ENCODE peak calls at places on chromosomes 1 and 21, in five cellular contexts. J is PC-3, A is keratinocyte, O is left lung, M is endodermal cell. K is an unnamed sample.

GRCh38 chr1:24275510-24275909 is 43.6 kb upstream of the GRHL3 start:
- DNase-seq in J (peak; percentile 64), A (no peak), O (no peak), M (no peak), K (no peak)

GRCh38 chr21:25558123-25558522 is 49.2 kb downstream of the MRPL39 start:
- DNase-seq in J (no peak), A (no peak), O (no peak), M (no peak), K (no peak)

GRCh38 chr1:3919706-3920105 is 19.6 kb upstream of the C1orf174 start:
- DNase-seq in J (no peak), A (no peak), O (peak; percentile 29), M (no peak), K (peak; percentile 37)

GRCh38 chr1:153608742-153609584 is 4.0 kb downstream of the S100A16 start:
- DNase-seq in J (peak; percentile 99), A (no peak), O (peak; percentile 89), M (peak; percentile 94), K (peak; percentile 96)

GRCh38 chr1:241924080-241924808 is 33.3 kb upstream of the BECN2 start:
- DNase-seq in J (no peak), A (no peak), O (no peak), M (no peak), K (no peak)

GRCh38 chr1:63922848-63923247 is 149.0 kb downstream of the ROR1 start:
- DNase-seq in J (no peak), A (no peak), O (no peak), M (no peak), K (no peak)

GRCh38 chr1:227939791-227940771 is 7.7 kb downstream of the WNT9A start:
- DNase-seq in J (no peak), A (no peak), O (peak; percentile 65), M (peak; percentile 35), K (peak; percentile 14)

GRCh38 chr1:34113887-34114286 is 51.1 kb downstream of the CSMD2 start:
- DNase-seq in J (peak; percentile 45), A (no peak), O (no peak), M (peak; percentile 70), K (no peak)

GRCh38 chr1:40648928-40649591 is 16.4 kb downstream of the RIMS3 start:
- DNase-seq in J (no peak), A (no peak), O (no peak), M (no peak), K (no peak)

GRCh38 chr1:39158330-39159086 is 46.0 kb upstream of the MACF1 start:
- DNase-seq in J (peak; percentile 91), A (no peak), O (no peak), M (peak; percentile 85), K (no peak)
- H3K4me1 ChIP-seq in J (peaks cover 65% of the 10 kb centered on the region), A (peaks cover 57% of the 10 kb centered on the region), O (peaks cover 48% of the 10 kb centered on the region), M (peaks cover 34% of the 10 kb centered on the region), K (peaks cover 59% of the 10 kb centered on the region)

GRCh38 chr1:53473463-53473862 is 14.3 kb downstream of the DMRTB1 start:
- DNase-seq in J (peak; percentile 14), A (no peak), O (no peak), M (peak; percentile 30), K (no peak)
- TF ChIP-seq CTCF in J (peak; percentile 44), A (peak; percentile 23), O (no peak), M (peak; percentile 68), K (peak; percentile 15)

DNA sequence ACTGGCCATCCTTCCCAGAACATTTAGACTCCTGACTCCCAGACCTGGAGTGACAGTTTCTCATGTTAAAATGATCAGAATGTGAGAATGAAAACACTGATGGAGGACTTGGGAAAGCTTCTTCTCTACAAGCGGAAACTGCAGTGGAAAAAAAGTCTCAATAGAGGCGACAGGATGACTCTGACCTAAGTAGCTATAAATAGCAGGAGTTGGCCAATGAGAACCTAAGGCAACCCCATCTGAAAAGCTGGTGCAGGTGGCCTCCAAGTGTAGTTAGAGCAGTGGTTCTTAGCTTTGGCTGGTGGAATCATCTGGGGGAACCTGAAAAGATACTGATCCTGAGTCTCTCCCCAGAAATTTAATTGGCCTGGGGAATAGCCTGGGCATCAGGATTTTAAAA is 44.2 kb upstream of the EXOSC10 start:
- DNase-seq in J (no peak), A (no peak), O (no peak), M (no peak), K (no peak)
- H3K4me1 ChIP-seq in J (peaks cover 38% of the 10 kb centered on the region), A (peaks cover 45% of the 10 kb centered on the region), O (peaks cover 4% of the 10 kb centered on the region), M (no peaks in the 10 kb centered on the region), K (peaks cover 26% of the 10 kb centered on the region)

GRCh38 chr1:44086722-44087474 is 31.7 kb upstream of the KLF17 start:
- DNase-seq in J (no peak), A (no peak), O (no peak), M (no peak), K (no peak)
- TF ChIP-seq CTCF in J (no peak), A (no peak), O (no peak), M (no peak), K (no peak)